ENCODE peak calls at places on chromosomes 11 and 22, in nine cellular contexts. L, O, P, I, Y, T, A, V and U are unnamed samples. For H3K9me3 and H3K27me3, the result is how much of the 10 kb centered on the place peaks cover.

GRCh38 chr11:116376547-116376946 is 396.2 kb downstream of the BUD13 start:
- DNase-seq in L (no peak), O (no peak), P (peak), I (no peak), Y (no peak), T (no peak), A (no peak), V (no peak), U (no peak)

GRCh38 chr22:18101536-18101935 is 9.1 kb upstream of the TUBA8 start:
- DNase-seq in L (no peak), O (no peak), P (no peak), I (no peak), Y (no peak), T (no peak), A (no peak), V (no peak), U (no peak)

GRCh38 chr11:130156108-130157022 is 3.2 kb upstream of the ST14 start:
- DNase-seq in L (no peak), O (no peak), P (no peak), I (no peak), Y (peak), T (no peak), A (no peak), V (no peak), U (no peak)

GRCh38 chr11:131311746-131312145 is 58.7 kb upstream of the NTM start:
- DNase-seq in L (no peak), O (no peak), P (no peak), I (no peak), Y (no peak), T (no peak), A (no peak), V (no peak), U (no peak)

GRCh38 chr11:71080239-71081097 is 171.9 kb downstream of the SHANK2 start:
- DNase-seq in L (peak), O (peak), P (peak), I (no peak), Y (peak), T (peak), A (no peak), V (no peak), U (peak)

GRCh38 chr22:45785458-45785857 is 113.8 kb downstream of the ATXN10 start:
- DNase-seq in L (no peak), O (no peak), P (no peak), I (no peak), Y (no peak), T (peak), A (no peak), V (no peak), U (no peak)

GRCh38 chr11:114187173-114187572 is 109.0 kb upstream of the NNMT start:
- DNase-seq in L (no peak), O (no peak), P (no peak), I (no peak), Y (no peak), T (no peak), A (no peak), V (no peak), U (no peak)

GRCh38 chr22:42964994-42965699 is 49.8 kb downstream of the PACSIN2 start:
- DNase-seq in L (no peak), O (no peak), P (no peak), I (no peak), Y (no peak), T (peak), A (no peak), V (no peak), U (no peak)

GRCh38 chr11:113475160-113475761 is at the start of gene DRD2:
- DNase-seq in L (no peak), O (no peak), P (peak), I (no peak), Y (peak), T (no peak), A (no peak), V (no peak), U (peak)

GRCh38 chr11:1089738-1090599 is 15.3 kb downstream of the MUC2 start:
- DNase-seq in L (no peak), O (no peak), P (no peak), I (no peak), Y (no peak), T (no peak), A (no peak), V (no peak), U (peak)

GRCh38 chr11:132943325-132943736 is 589.0 kb downstream of the OPCML start:
- DNase-seq in L (no peak), O (no peak), P (no peak), I (no peak), Y (no peak), T (no peak), A (no peak), V (no peak), U (no peak)

GRCh38 chr11:97938789-97939188 is 1082.0 kb upstream of the CNTN5 start:
- DNase-seq in L (no peak), O (no peak), P (no peak), I (no peak), Y (no peak), T (no peak), A (no peak), V (no peak), U (no peak)

GRCh38 chr22:47291565-47292495 is 529.4 kb downstream of the TBC1D22A start:
- DNase-seq in L (peak), O (no peak), P (no peak), I (no peak), Y (no peak), T (no peak), A (no peak), V (no peak), U (no peak)
- H3K9me3 ChIP-seq in L (under half), O (under half), P (under half), I (under half), Y (under half), T (under half), A (under half), V (under half), U (under half)

GRCh38 chr11:2300290-2300935 is 1.3 kb downstream of the C11orf21 start:
- DNase-seq in L (peak), O (peak), P (no peak), I (peak), Y (no peak), T (no peak), A (no peak), V (no peak), U (no peak)
- H3K4me3 ChIP-seq in L (peak), O (peak), P (no peak), I (peak), Y (no peak), T (no peak), A (peak), V (no peak), U (no peak)

GRCh38 chr11:44789466-44789865 is 62.7 kb downstream of the TSPAN18 start:
- DNase-seq in L (peak), O (no peak), P (no peak), I (no peak), Y (no peak), T (no peak), A (no peak), V (no peak), U (peak)
- H3K27me3 ChIP-seq in L (under half), O (under half), P (under half), I (under half), Y (under half), T (under half), A (under half), V (under half), U (under half)

DNA sequence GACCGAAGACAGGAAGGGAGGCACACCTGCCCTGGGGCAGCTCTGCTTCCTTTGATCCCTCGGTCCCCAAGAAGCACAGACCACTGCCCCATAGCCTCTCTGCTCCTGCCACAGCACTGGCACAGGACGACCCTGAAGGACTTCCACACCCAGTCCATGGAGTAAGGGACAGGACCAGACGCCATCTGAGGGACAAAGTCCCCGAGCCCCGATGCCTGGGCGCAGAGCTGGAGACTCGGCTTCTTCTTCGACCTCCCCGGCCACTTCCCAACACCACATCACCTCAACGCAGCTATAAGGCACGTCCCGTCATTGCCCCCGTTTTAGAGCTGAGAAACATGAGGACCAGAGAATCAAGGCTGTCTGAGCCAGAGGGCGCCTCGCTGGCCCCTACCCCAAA is 310.5 kb downstream of the BRD1 start:
- DNase-seq in L (no peak), O (no peak), P (no peak), I (no peak), Y (no peak), T (no peak), A (no peak), V (no peak), U (no peak)
- H3K9me3 ChIP-seq in L (under half), O (under half), P (under half), I (under half), Y (under half), T (half or more), A (under half), V (under half), U (under half)

DNA sequence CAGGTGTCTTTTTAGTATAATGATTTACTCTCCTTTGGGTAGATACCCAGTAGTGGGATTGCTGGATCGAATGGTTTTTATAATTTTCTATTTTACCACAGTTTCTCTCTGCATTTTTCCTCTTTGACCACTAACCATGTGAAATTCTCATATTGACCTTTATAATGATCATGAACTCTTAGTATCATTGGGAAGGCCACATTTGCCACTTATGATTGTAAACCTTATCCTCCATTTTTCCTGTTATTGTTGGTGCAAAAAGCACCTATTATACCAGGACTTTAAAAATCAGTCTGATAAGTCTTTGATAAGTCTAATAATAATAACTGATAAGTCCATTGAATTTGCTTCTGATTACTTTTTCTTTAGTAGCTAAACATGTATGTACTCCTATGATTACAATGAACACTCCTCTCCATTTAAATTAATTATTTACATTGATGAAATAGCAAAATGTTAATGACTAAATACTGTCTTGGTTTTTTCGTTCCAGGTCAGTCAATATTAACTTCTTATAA is 9.6 kb downstream of the NEAT1 start:
- DNase-seq in L (no peak), O (no peak), P (no peak), I (no peak), Y (no peak), T (peak), A (no peak), V (no peak), U (no peak)
- H3K4me3 ChIP-seq in L (peak), O (peak), P (no peak), I (peak), Y (no peak), T (no peak), A (peak), V (no peak), U (no peak)

GRCh38 chr11:86553322-86553721 is 119.1 kb downstream of the ME3 start:
- DNase-seq in L (no peak), O (no peak), P (no peak), I (no peak), Y (no peak), T (no peak), A (no peak), V (no peak), U (no peak)

GRCh38 chr11:86558841-86559240 is 113.6 kb downstream of the ME3 start:
- DNase-seq in L (no peak), O (no peak), P (no peak), I (no peak), Y (no peak), T (no peak), A (no peak), V (no peak), U (no peak)

GRCh38 chr11:86559311-86559945 is 113.0 kb downstream of the ME3 start:
- DNase-seq in L (no peak), O (no peak), P (peak), I (no peak), Y (no peak), T (peak), A (no peak), V (no peak), U (peak)

DNA sequence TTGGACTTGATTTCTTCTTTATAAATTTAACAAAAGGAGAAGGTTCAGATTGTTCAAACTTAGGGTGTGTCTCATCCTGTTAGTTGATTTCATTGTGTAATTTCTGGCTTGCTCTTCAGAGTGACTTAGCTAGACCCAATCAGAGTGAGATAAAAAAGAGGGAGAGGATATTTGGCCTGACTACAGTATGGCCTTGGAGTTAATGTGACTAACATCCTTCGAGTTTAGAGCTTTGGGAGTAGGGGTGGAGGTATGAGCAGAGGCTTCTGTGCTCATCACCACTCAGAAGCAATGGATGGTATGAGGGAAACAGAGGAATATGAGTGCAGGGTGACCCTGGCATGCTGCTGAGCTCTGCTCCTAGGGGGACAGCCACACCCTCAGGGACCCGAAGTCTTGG is 114.2 kb downstream of the ME3 start:
- DNase-seq in L (no peak), O (no peak), P (no peak), I (no peak), Y (no peak), T (peak), A (no peak), V (no peak), U (no peak)
- H3K27me3 ChIP-seq in L (under half), O (under half), P (under half), I (under half), Y (under half), T (under half), A (under half), V (under half), U (under half)